ENCODE peak calls at places on chromosomes 1 and 21, in nine cellular contexts. M is pancreas; Z is ascending aorta; R is CD8-positive, alpha-beta T cell; Q is psoas muscle; B is fibroblast of lung; G is esophagus muscularis mucosa; T is small intestine; P is heart left ventricle. D is an unnamed sample. For H3K9me3 and H3K27me3, the result is how much of the 10 kb centered on the place peaks cover.

GRCh38 chr1:177884499-177885021 is 85.3 kb downstream of the SEC16B start:
- DNase-seq in M (no peak), Z (no peak), R (no peak), Q (no peak), B (no peak), G (peak), T (no peak), P (no peak), D (no peak)

GRCh38 chr1:160800645-160801408 is 4.9 kb downstream of the LY9 start:
- DNase-seq in M (no peak), Z (no peak), R (no peak), Q (no peak), B (no peak), G (no peak), T (peak), P (no peak), D (no peak)

GRCh38 chr1:228264100-228264816 is 56.4 kb downstream of the OBSCN start:
- DNase-seq in M (peak), Z (no peak), R (no peak), Q (no peak), B (no peak), G (no peak), T (no peak), P (no peak), D (no peak)

GRCh38 chr1:8992936-8993687 is 33.1 kb downstream of the SLC2A7 start:
- DNase-seq in M (no peak), Z (no peak), R (no peak), Q (no peak), B (no peak), G (no peak), T (no peak), P (no peak), D (no peak)

GRCh38 chr21:35002879-35003722 is 46.0 kb downstream of the RUNX1 start:
- DNase-seq in M (no peak), Z (no peak), R (no peak), Q (no peak), B (peak), G (no peak), T (no peak), P (no peak), D (no peak)

GRCh38 chr21:25735895-25736597 is 1.3 kb downstream of the GABPA start:
- DNase-seq in M (no peak), Z (no peak), R (no peak), Q (no peak), B (peak), G (no peak), T (peak), P (no peak), D (no peak)

GRCh38 chr1:53066941-53067738 is 5.1 kb downstream of the PODN start:
- DNase-seq in M (peak), Z (no peak), R (no peak), Q (peak), B (no peak), G (no peak), T (no peak), P (no peak), D (no peak)

GRCh38 chr1:70504821-70505193 is 93.7 kb downstream of the CTH start:
- DNase-seq in M (no peak), Z (no peak), R (no peak), Q (no peak), B (peak), G (no peak), T (no peak), P (no peak), D (no peak)

DNA sequence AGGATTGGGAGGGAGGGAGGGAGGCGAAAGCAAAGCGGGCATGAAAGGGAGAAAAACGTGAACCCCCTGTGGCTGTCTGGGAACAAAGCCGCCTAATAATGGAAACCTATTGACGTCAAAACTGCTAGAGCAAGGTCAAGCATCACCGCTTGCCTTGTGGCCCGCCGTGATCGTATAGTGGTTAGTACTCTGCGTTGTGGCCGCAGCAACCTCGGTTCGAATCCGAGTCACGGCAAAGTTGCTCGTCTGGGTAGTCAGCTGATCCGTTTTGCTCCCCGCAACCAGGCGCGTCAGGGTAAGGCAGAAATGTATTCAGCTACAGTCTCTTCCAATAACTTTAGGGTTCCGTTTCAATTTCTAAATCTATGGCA is 99.2 kb downstream of the PRKAB2 start:
- DNase-seq in M (peak), Z (no peak), R (no peak), Q (no peak), B (no peak), G (no peak), T (no peak), P (no peak), D (no peak)
- H3K9me3 ChIP-seq in M (under half), Z (under half), R (under half), Q (under half), B (under half), G (under half), T (under half), P (under half), D (under half)

DNA sequence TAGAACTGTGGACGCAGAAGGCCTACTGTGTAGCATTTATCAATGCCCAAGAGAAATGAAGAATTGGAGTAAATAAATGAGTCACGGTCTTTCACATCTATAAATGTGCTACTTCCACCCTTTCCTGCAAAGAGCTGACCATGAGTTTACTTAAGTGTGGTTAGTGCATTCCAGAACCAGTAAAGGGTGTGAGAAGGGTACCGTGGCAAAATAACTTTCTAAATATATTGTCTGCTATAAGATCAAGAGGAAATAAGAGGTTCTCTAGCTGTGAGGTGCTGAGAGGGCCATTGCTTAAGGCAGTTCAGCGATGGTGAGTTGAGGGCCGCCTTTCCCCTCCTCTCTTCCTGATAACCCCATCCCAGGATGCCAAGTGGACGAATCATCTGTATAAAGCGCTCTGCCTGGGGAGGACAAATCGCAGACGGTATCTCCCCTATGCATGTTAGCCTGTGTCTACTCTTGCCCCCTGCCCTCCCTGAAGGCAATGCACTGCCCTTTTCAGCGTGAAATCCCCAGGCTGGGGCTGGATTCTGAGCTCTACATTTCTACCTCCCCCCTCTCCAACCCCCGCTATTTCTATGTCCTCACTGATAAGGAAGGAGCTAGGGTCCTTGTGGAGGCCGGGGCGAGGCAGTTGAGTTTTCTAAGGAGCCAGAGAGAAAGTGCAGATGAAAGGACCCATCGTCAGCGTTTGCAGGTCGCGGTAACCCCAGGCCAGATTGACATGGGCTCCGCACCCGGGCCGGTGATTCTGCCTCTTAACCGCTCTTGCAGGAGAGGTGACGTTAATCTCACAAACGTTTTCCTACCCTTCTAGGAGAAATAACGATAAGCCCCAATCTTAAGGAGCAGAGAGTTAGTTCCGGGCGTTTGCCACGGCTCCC is 1.5 kb upstream of the NCAM2 start:
- DNase-seq in M (peak), Z (no peak), R (no peak), Q (no peak), B (peak), G (no peak), T (no peak), P (no peak), D (no peak)
- H3K27me3 ChIP-seq in M (under half), Z (under half), R (under half), Q (under half), B (under half), G (under half), T (under half), P (under half), D (under half)

DNA sequence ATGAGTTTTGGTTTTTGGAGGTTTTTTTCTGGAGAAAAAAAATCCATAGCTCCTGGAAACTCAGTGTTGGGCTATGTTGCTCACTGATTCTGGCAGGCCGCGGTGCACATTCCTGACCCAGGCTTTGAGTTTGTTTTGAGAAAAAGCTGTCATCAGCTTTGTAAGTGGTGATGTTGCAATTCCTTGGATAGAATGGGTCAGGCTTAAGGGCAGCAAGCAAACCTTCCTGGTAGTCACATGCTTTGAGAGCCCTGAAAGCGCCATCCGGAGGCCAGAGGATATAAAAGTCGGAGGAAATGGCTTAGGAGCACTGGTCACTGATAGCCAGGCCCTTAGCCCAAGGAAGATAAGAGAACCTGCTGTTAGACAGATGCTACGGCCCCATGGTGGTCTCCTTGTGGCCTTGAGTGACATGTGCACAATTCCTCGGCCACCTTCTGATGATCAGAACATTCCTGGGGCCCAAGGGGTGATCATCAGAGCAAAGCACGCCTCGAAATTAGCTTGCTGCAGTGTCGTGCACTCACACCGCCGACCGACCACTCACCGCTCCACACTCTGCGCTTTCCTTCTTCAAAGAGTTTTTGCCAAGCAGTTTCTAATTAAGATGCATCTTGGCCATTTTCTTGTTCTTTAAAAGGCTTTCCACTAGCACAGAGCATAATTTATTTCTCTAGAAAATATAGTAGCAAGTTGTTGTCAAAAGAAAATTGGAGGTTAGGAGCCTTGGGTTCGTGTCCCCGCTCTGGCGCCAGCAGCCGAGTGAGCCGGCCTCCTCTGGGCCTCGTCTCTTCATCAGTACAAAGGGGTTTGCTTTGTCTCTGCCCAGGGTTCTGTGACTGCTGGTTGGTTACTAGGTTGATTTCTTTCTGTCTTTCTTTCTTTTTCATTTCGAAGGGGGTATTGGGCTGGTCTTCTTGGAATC is 78.7 kb downstream of the MAN1C1 start:
- DNase-seq in M (no peak), Z (peak), R (no peak), Q (peak), B (peak), G (peak), T (peak), P (peak), D (no peak)
- H3K27ac ChIP-seq in M (peak), Z (peak), R (no peak), Q (peak), B (peak), G (peak), T (no peak), P (peak), D (peak)

DNA sequence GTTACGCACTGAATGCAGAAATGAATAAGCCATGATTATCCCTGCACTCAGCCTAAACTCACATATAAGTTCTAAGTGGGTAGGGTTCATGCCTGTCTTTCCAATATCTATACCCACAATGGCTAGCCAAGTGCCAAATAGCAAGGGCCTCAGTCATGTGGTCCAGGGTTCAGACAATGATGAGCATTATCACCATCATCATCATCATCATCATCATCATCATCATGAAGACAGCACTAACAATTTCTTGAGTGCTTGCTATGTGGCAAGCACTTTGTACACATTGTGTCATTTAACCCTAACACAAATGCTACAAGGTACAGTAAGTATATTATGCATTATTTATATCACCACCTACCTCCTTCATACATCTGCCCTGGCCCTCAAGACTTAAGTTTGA is 500.0 kb downstream of the AGBL4 start:
- DNase-seq in M (no peak), Z (no peak), R (no peak), Q (no peak), B (no peak), G (no peak), T (no peak), P (no peak), D (no peak)
- H3K9me3 ChIP-seq in M (under half), Z (under half), R (under half), Q (under half), B (under half), G (under half), T (under half), P (under half), D (under half)

DNA sequence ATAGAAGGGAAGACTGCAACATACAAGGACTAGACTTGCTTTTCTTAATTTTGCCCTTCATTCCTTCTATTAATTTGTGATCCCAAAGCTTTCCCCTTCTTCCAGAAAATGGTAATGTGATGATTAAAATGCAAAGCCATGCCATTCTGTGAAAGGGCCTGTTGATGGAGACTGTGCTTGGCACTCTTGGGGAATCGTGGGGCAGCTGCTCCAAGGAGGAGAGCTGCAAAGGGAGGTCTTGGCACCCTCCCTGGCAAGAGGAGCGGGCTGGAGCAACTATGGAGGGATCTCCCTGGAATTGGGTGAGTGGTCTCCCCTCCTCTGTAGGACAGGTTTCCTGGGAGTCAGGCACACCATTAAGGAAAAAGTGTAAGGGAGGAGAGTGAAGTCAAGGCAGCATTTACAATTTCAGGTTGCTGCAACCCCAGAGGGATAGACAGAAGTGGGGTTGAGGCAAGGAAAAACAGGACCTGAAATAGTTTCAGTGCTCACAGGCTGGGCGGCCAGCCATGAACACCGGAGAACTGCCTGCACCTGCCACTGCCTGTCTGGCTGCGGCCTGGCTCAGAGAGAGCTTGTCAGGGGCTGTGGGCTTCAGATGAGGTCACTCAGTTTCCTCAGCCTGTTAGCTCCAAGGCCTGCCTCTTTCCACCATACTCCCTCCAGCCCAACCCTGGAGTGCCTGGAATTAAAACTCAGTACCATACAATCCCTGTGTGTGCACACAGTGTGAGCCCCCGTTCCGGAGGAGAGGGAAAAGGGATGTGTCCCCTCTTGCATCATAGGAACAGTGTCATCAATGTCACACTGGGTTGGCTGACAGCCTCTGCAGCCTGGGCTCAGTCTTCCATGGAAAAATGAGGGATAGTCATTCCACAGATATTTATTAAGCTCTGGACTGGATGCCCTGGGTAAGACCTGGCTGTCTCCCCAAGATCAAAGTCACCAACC is 16.4 kb downstream of the CACNA1S start:
- DNase-seq in M (no peak), Z (no peak), R (no peak), Q (peak), B (peak), G (no peak), T (no peak), P (no peak), D (no peak)
- H3K27me3 ChIP-seq in M (under half), Z (under half), R (under half), Q (under half), B (under half), G (under half), T (under half), P (under half), D (under half)

GRCh38 chr1:231028676-231029075 is 11.4 kb downstream of the FAM89A start:
- DNase-seq in M (no peak), Z (no peak), R (no peak), Q (no peak), B (no peak), G (peak), T (no peak), P (peak), D (no peak)
- H3K27ac ChIP-seq in M (no peak), Z (no peak), R (no peak), Q (no peak), B (no peak), G (no peak), T (no peak), P (peak), D (no peak)